ENCODE peak calls at places on chromosomes 16 and 17, in six cellular contexts. One of them, this sample, is unnamed.

GRCh38 chr16:82542714-82543113 is 84.1 kb upstream of the CDH13 start:
- DNase-seq in cardiac fibroblast: no peak
- DNase-seq in T-helper 9 cell: no peak
- DNase-seq in cardiac muscle cell: no peak
- DNase-seq in NCI-H1694 treated with DMSO at 0.1 percent for 48 hours: no peak
- DNase-seq in activated CD4-positive, CD25-positive, alpha-beta regulatory T cell treated with anti-CD3 and anti-CD28 coated beads, Interleukin-2, amount 50 U/mL, for 16 hours: no peak
- DNase-seq in this sample: no peak

GRCh38 chr16:17348042-17348783 is 122.5 kb downstream of the XYLT1 start:
- DNase-seq in activated CD4-positive, CD25-positive, alpha-beta regulatory T cell treated with anti-CD3 and anti-CD28 coated beads, Interleukin-2, amount 50 U/mL, for 16 hours: no peak
- DNase-seq in NCI-H1694 treated with DMSO at 0.1 percent for 48 hours: no peak
- DNase-seq in T-helper 9 cell: no peak
- DNase-seq in cardiac muscle cell: no peak
- DNase-seq in cardiac fibroblast: no peak
- DNase-seq in this sample: no peak

GRCh38 chr17:55348749-55349354 is 72.8 kb downstream of the MMD start:
- DNase-seq in activated CD4-positive, CD25-positive, alpha-beta regulatory T cell treated with anti-CD3 and anti-CD28 coated beads, Interleukin-2, amount 50 U/mL, for 16 hours: no peak
- DNase-seq in cardiac fibroblast: peak
- DNase-seq in T-helper 9 cell: peak
- DNase-seq in cardiac muscle cell: peak
- DNase-seq in NCI-H1694 treated with DMSO at 0.1 percent for 48 hours: peak
- DNase-seq in this sample: peak

GRCh38 chr17:41343031-41343430 is 7.6 kb downstream of the KRT33A start:
- DNase-seq in T-helper 9 cell: no peak
- DNase-seq in cardiac muscle cell: no peak
- DNase-seq in activated CD4-positive, CD25-positive, alpha-beta regulatory T cell treated with anti-CD3 and anti-CD28 coated beads, Interleukin-2, amount 50 U/mL, for 16 hours: no peak
- DNase-seq in cardiac fibroblast: no peak
- DNase-seq in NCI-H1694 treated with DMSO at 0.1 percent for 48 hours: no peak
- DNase-seq in this sample: no peak

GRCh38 chr16:68987734-68988457 is 117.6 kb upstream of the HAS3 start:
- DNase-seq in cardiac fibroblast: no peak
- DNase-seq in cardiac muscle cell: no peak
- DNase-seq in T-helper 9 cell: no peak
- DNase-seq in activated CD4-positive, CD25-positive, alpha-beta regulatory T cell treated with anti-CD3 and anti-CD28 coated beads, Interleukin-2, amount 50 U/mL, for 16 hours: no peak
- DNase-seq in NCI-H1694 treated with DMSO at 0.1 percent for 48 hours: no peak
- DNase-seq in this sample: no peak

GRCh38 chr16:83913234-83913633 is 14.3 kb downstream of the MLYCD start:
- DNase-seq in activated CD4-positive, CD25-positive, alpha-beta regulatory T cell treated with anti-CD3 and anti-CD28 coated beads, Interleukin-2, amount 50 U/mL, for 16 hours: no peak
- DNase-seq in NCI-H1694 treated with DMSO at 0.1 percent for 48 hours: no peak
- DNase-seq in T-helper 9 cell: no peak
- DNase-seq in cardiac muscle cell: peak
- DNase-seq in cardiac fibroblast: peak
- DNase-seq in this sample: no peak

GRCh38 chr16:720507-720989 is 398 bp upstream of the ANTKMT start:
- DNase-seq in cardiac fibroblast: peak
- DNase-seq in NCI-H1694 treated with DMSO at 0.1 percent for 48 hours: peak
- DNase-seq in activated CD4-positive, CD25-positive, alpha-beta regulatory T cell treated with anti-CD3 and anti-CD28 coated beads, Interleukin-2, amount 50 U/mL, for 16 hours: no peak
- DNase-seq in T-helper 9 cell: no peak
- DNase-seq in cardiac muscle cell: peak
- DNase-seq in this sample: peak

GRCh38 chr16:49698416-49698815 is 157.5 kb downstream of the ZNF423 start:
- DNase-seq in cardiac muscle cell: peak
- DNase-seq in cardiac fibroblast: peak
- DNase-seq in NCI-H1694 treated with DMSO at 0.1 percent for 48 hours: no peak
- DNase-seq in T-helper 9 cell: no peak
- DNase-seq in activated CD4-positive, CD25-positive, alpha-beta regulatory T cell treated with anti-CD3 and anti-CD28 coated beads, Interleukin-2, amount 50 U/mL, for 16 hours: no peak
- DNase-seq in this sample: no peak

GRCh38 chr17:17144916-17145665 is 61.0 kb downstream of the PLD6 start:
- DNase-seq in cardiac muscle cell: no peak
- DNase-seq in activated CD4-positive, CD25-positive, alpha-beta regulatory T cell treated with anti-CD3 and anti-CD28 coated beads, Interleukin-2, amount 50 U/mL, for 16 hours: no peak
- DNase-seq in cardiac fibroblast: no peak
- DNase-seq in T-helper 9 cell: no peak
- DNase-seq in NCI-H1694 treated with DMSO at 0.1 percent for 48 hours: no peak
- DNase-seq in this sample: no peak

GRCh38 chr16:48384305-48384981 is 770 bp downstream of the SIAH1 start:
- DNase-seq in activated CD4-positive, CD25-positive, alpha-beta regulatory T cell treated with anti-CD3 and anti-CD28 coated beads, Interleukin-2, amount 50 U/mL, for 16 hours: no peak
- DNase-seq in T-helper 9 cell: peak
- DNase-seq in NCI-H1694 treated with DMSO at 0.1 percent for 48 hours: peak
- DNase-seq in cardiac fibroblast: peak
- DNase-seq in cardiac muscle cell: peak
- DNase-seq in this sample: peak

GRCh38 chr16:27330542-27330941 is 16.8 kb downstream of the IL4R start:
- DNase-seq in T-helper 9 cell: no peak
- DNase-seq in cardiac muscle cell: peak
- DNase-seq in NCI-H1694 treated with DMSO at 0.1 percent for 48 hours: no peak
- DNase-seq in cardiac fibroblast: peak
- DNase-seq in activated CD4-positive, CD25-positive, alpha-beta regulatory T cell treated with anti-CD3 and anti-CD28 coated beads, Interleukin-2, amount 50 U/mL, for 16 hours: no peak
- DNase-seq in this sample: no peak

GRCh38 chr16:67748791-67749282 is 29.7 kb upstream of the GFOD2 start:
- DNase-seq in cardiac fibroblast: no peak
- DNase-seq in cardiac muscle cell: no peak
- DNase-seq in NCI-H1694 treated with DMSO at 0.1 percent for 48 hours: no peak
- DNase-seq in T-helper 9 cell: no peak
- DNase-seq in activated CD4-positive, CD25-positive, alpha-beta regulatory T cell treated with anti-CD3 and anti-CD28 coated beads, Interleukin-2, amount 50 U/mL, for 16 hours: no peak
- DNase-seq in this sample: no peak

GRCh38 chr16:90020838-90021382 is 1.7 kb upstream of the DBNDD1 start:
- DNase-seq in cardiac fibroblast: no peak
- DNase-seq in T-helper 9 cell: no peak
- DNase-seq in NCI-H1694 treated with DMSO at 0.1 percent for 48 hours: no peak
- DNase-seq in activated CD4-positive, CD25-positive, alpha-beta regulatory T cell treated with anti-CD3 and anti-CD28 coated beads, Interleukin-2, amount 50 U/mL, for 16 hours: no peak
- DNase-seq in cardiac muscle cell: no peak
- DNase-seq in this sample: no peak

GRCh38 chr17:57271821-57272220 is 15.5 kb downstream of the MSI2 start:
- DNase-seq in cardiac fibroblast: no peak
- DNase-seq in T-helper 9 cell: no peak
- DNase-seq in cardiac muscle cell: no peak
- DNase-seq in activated CD4-positive, CD25-positive, alpha-beta regulatory T cell treated with anti-CD3 and anti-CD28 coated beads, Interleukin-2, amount 50 U/mL, for 16 hours: no peak
- DNase-seq in NCI-H1694 treated with DMSO at 0.1 percent for 48 hours: no peak
- DNase-seq in this sample: peak

GRCh38 chr17:49762148-49762941 is 1.6 kb downstream of the FAM117A start:
- DNase-seq in activated CD4-positive, CD25-positive, alpha-beta regulatory T cell treated with anti-CD3 and anti-CD28 coated beads, Interleukin-2, amount 50 U/mL, for 16 hours: no peak
- DNase-seq in cardiac fibroblast: no peak
- DNase-seq in NCI-H1694 treated with DMSO at 0.1 percent for 48 hours: no peak
- DNase-seq in T-helper 9 cell: no peak
- DNase-seq in cardiac muscle cell: no peak
- DNase-seq in this sample: no peak

GRCh38 chr17:57574040-57574513 is 171.0 kb downstream of the CCDC182 start:
- DNase-seq in T-helper 9 cell: no peak
- DNase-seq in activated CD4-positive, CD25-positive, alpha-beta regulatory T cell treated with anti-CD3 and anti-CD28 coated beads, Interleukin-2, amount 50 U/mL, for 16 hours: no peak
- DNase-seq in cardiac muscle cell: peak
- DNase-seq in NCI-H1694 treated with DMSO at 0.1 percent for 48 hours: no peak
- DNase-seq in cardiac fibroblast: peak
- DNase-seq in this sample: no peak

GRCh38 chr17:17096438-17097178 is 54.4 kb downstream of the MPRIP start:
- DNase-seq in T-helper 9 cell: no peak
- DNase-seq in cardiac fibroblast: peak
- DNase-seq in activated CD4-positive, CD25-positive, alpha-beta regulatory T cell treated with anti-CD3 and anti-CD28 coated beads, Interleukin-2, amount 50 U/mL, for 16 hours: no peak
- DNase-seq in cardiac muscle cell: peak
- DNase-seq in NCI-H1694 treated with DMSO at 0.1 percent for 48 hours: no peak
- DNase-seq in this sample: no peak

GRCh38 chr17:74785096-74785980 is 9.2 kb upstream of the NAT9 start:
- DNase-seq in T-helper 9 cell: no peak
- DNase-seq in NCI-H1694 treated with DMSO at 0.1 percent for 48 hours: no peak
- DNase-seq in cardiac fibroblast: no peak
- DNase-seq in cardiac muscle cell: no peak
- DNase-seq in activated CD4-positive, CD25-positive, alpha-beta regulatory T cell treated with anti-CD3 and anti-CD28 coated beads, Interleukin-2, amount 50 U/mL, for 16 hours: no peak
- DNase-seq in this sample: no peak

GRCh38 chr16:2756288-2757015 is 4.0 kb downstream of the SRRM2 start:
- DNase-seq in activated CD4-positive, CD25-positive, alpha-beta regulatory T cell treated with anti-CD3 and anti-CD28 coated beads, Interleukin-2, amount 50 U/mL, for 16 hours: no peak
- DNase-seq in NCI-H1694 treated with DMSO at 0.1 percent for 48 hours: no peak
- DNase-seq in cardiac muscle cell: no peak
- DNase-seq in cardiac fibroblast: no peak
- DNase-seq in T-helper 9 cell: no peak
- DNase-seq in this sample: no peak

GRCh38 chr16:74811911-74812310 is 37.3 kb upstream of the FA2H start:
- DNase-seq in activated CD4-positive, CD25-positive, alpha-beta regulatory T cell treated with anti-CD3 and anti-CD28 coated beads, Interleukin-2, amount 50 U/mL, for 16 hours: no peak
- DNase-seq in NCI-H1694 treated with DMSO at 0.1 percent for 48 hours: no peak
- DNase-seq in cardiac fibroblast: peak
- DNase-seq in cardiac muscle cell: no peak
- DNase-seq in T-helper 9 cell: no peak
- DNase-seq in this sample: no peak

GRCh38 chr17:66507103-66507923 is 204.9 kb downstream of the PRKCA start:
- DNase-seq in T-helper 9 cell: no peak
- DNase-seq in activated CD4-positive, CD25-positive, alpha-beta regulatory T cell treated with anti-CD3 and anti-CD28 coated beads, Interleukin-2, amount 50 U/mL, for 16 hours: no peak
- DNase-seq in cardiac muscle cell: peak
- DNase-seq in NCI-H1694 treated with DMSO at 0.1 percent for 48 hours: no peak
- DNase-seq in cardiac fibroblast: peak
- DNase-seq in this sample: no peak

GRCh38 chr16:54152362-54153239 is 134.0 kb downstream of the IRX3 start:
- DNase-seq in NCI-H1694 treated with DMSO at 0.1 percent for 48 hours: no peak
- DNase-seq in activated CD4-positive, CD25-positive, alpha-beta regulatory T cell treated with anti-CD3 and anti-CD28 coated beads, Interleukin-2, amount 50 U/mL, for 16 hours: no peak
- DNase-seq in cardiac fibroblast: no peak
- DNase-seq in T-helper 9 cell: no peak
- DNase-seq in cardiac muscle cell: no peak
- DNase-seq in this sample: no peak

GRCh38 chr17:80474231-80474932 is 2.0 kb downstream of the NPTX1 start:
- DNase-seq in T-helper 9 cell: no peak
- DNase-seq in cardiac fibroblast: peak
- DNase-seq in activated CD4-positive, CD25-positive, alpha-beta regulatory T cell treated with anti-CD3 and anti-CD28 coated beads, Interleukin-2, amount 50 U/mL, for 16 hours: no peak
- DNase-seq in cardiac muscle cell: peak
- DNase-seq in NCI-H1694 treated with DMSO at 0.1 percent for 48 hours: no peak
- DNase-seq in this sample: no peak

GRCh38 chr16:80710918-80711317 is 93.5 kb downstream of the CDYL2 start:
- DNase-seq in NCI-H1694 treated with DMSO at 0.1 percent for 48 hours: no peak
- DNase-seq in cardiac fibroblast: no peak
- DNase-seq in cardiac muscle cell: no peak
- DNase-seq in T-helper 9 cell: no peak
- DNase-seq in activated CD4-positive, CD25-positive, alpha-beta regulatory T cell treated with anti-CD3 and anti-CD28 coated beads, Interleukin-2, amount 50 U/mL, for 16 hours: no peak
- DNase-seq in this sample: no peak

GRCh38 chr16:28876016-28876659 is 2.1 kb upstream of the ATP2A1 start:
- DNase-seq in T-helper 9 cell: no peak
- DNase-seq in activated CD4-positive, CD25-positive, alpha-beta regulatory T cell treated with anti-CD3 and anti-CD28 coated beads, Interleukin-2, amount 50 U/mL, for 16 hours: no peak
- DNase-seq in cardiac fibroblast: no peak
- DNase-seq in cardiac muscle cell: no peak
- DNase-seq in NCI-H1694 treated with DMSO at 0.1 percent for 48 hours: no peak
- DNase-seq in this sample: no peak